ENCODE peak calls at places on chromosomes 6 and 20, in five cellular contexts. One of them, this sample, is unnamed.

GRCh38 chr6:152453421-152453820 is 183.7 kb downstream of the SYNE1 start:
- ATAC-seq in GM12878: no peak
- ATAC-seq in upper lobe of left lung: no peak
- ATAC-seq in HCT116: no peak
- ATAC-seq in Panc1: no peak
- ATAC-seq in this sample: no peak

GRCh38 chr6:87029711-87030314 is 65.1 kb downstream of the CGA start:
- ATAC-seq in GM12878: peak
- ATAC-seq in Panc1: peak
- ATAC-seq in upper lobe of left lung: no peak
- ATAC-seq in HCT116: peak
- ATAC-seq in this sample: no peak

GRCh38 chr6:56656466-56656865 is 13.8 kb upstream of the DST start:
- ATAC-seq in HCT116: no peak
- ATAC-seq in upper lobe of left lung: no peak
- ATAC-seq in GM12878: no peak
- ATAC-seq in Panc1: no peak
- ATAC-seq in this sample: no peak

GRCh38 chr6:154306696-154307095 is 49.9 kb downstream of the IPCEF1 start:
- ATAC-seq in HCT116: no peak
- ATAC-seq in Panc1: no peak
- ATAC-seq in GM12878: no peak
- ATAC-seq in upper lobe of left lung: no peak
- ATAC-seq in this sample: no peak

GRCh38 chr6:16718301-16718700 is 43.0 kb downstream of the ATXN1 start:
- ATAC-seq in Panc1: no peak
- ATAC-seq in upper lobe of left lung: no peak
- ATAC-seq in HCT116: no peak
- ATAC-seq in GM12878: no peak
- ATAC-seq in this sample: no peak

GRCh38 chr20:20505554-20505953 is 137.7 kb downstream of the INSM1 start:
- ATAC-seq in HCT116: no peak
- ATAC-seq in Panc1: no peak
- ATAC-seq in GM12878: peak
- ATAC-seq in upper lobe of left lung: no peak
- ATAC-seq in this sample: no peak

GRCh38 chr6:168081858-168082546 is 3.0 kb upstream of the FRMD1 start:
- ATAC-seq in Panc1: no peak
- ATAC-seq in HCT116: no peak
- ATAC-seq in GM12878: no peak
- ATAC-seq in upper lobe of left lung: no peak
- ATAC-seq in this sample: no peak

GRCh38 chr6:170058878-170059485 is 231.9 kb downstream of the DLL1 start:
- ATAC-seq in HCT116: no peak
- ATAC-seq in Panc1: peak
- ATAC-seq in upper lobe of left lung: no peak
- ATAC-seq in GM12878: no peak
- ATAC-seq in this sample: no peak

GRCh38 chr20:25035924-25036323 is 22.0 kb downstream of the ACSS1 start:
- ATAC-seq in GM12878: peak
- ATAC-seq in Panc1: no peak
- ATAC-seq in HCT116: no peak
- ATAC-seq in upper lobe of left lung: no peak
- ATAC-seq in this sample: no peak

GRCh38 chr6:70551566-70551965 is 15.2 kb upstream of the SDHAF4 start:
- ATAC-seq in HCT116: no peak
- ATAC-seq in Panc1: no peak
- ATAC-seq in GM12878: no peak
- ATAC-seq in upper lobe of left lung: no peak
- ATAC-seq in this sample: no peak

GRCh38 chr6:14984454-14984853 is 261.4 kb upstream of the JARID2 start:
- ATAC-seq in GM12878: no peak
- ATAC-seq in HCT116: no peak
- ATAC-seq in upper lobe of left lung: peak
- ATAC-seq in Panc1: no peak
- ATAC-seq in this sample: peak

GRCh38 chr20:7926767-7927166 is 13.5 kb downstream of the HAO1 start:
- ATAC-seq in GM12878: no peak
- ATAC-seq in Panc1: no peak
- ATAC-seq in HCT116: no peak
- ATAC-seq in upper lobe of left lung: no peak
- ATAC-seq in this sample: no peak

GRCh38 chr20:34954905-34955231 is 738 bp downstream of the GSS start:
- ATAC-seq in GM12878: no peak
- ATAC-seq in HCT116: peak
- ATAC-seq in upper lobe of left lung: peak
- ATAC-seq in Panc1: peak
- ATAC-seq in this sample: no peak

GRCh38 chr6:61562098-61562497 is 723.9 kb downstream of the KHDRBS2 start:
- ATAC-seq in Panc1: no peak
- ATAC-seq in GM12878: no peak
- ATAC-seq in HCT116: no peak
- ATAC-seq in upper lobe of left lung: no peak
- ATAC-seq in this sample: no peak

GRCh38 chr20:58612021-58612700 is 38.9 kb upstream of the STX16 start:
- ATAC-seq in Panc1: no peak
- ATAC-seq in HCT116: no peak
- ATAC-seq in GM12878: no peak
- ATAC-seq in upper lobe of left lung: no peak
- ATAC-seq in this sample: no peak

GRCh38 chr20:22382742-22383141 is 201.6 kb downstream of the FOXA2 start:
- ATAC-seq in GM12878: peak
- ATAC-seq in HCT116: no peak
- ATAC-seq in upper lobe of left lung: no peak
- ATAC-seq in Panc1: no peak
- ATAC-seq in this sample: no peak

GRCh38 chr20:35020108-35021031 is 64.7 kb downstream of the MYH7B start:
- ATAC-seq in Panc1: no peak
- ATAC-seq in upper lobe of left lung: no peak
- ATAC-seq in HCT116: no peak
- ATAC-seq in GM12878: no peak
- ATAC-seq in this sample: peak

GRCh38 chr6:94121094-94121493 is 701.7 kb upstream of the EPHA7 start:
- ATAC-seq in Panc1: no peak
- ATAC-seq in HCT116: no peak
- ATAC-seq in GM12878: no peak
- ATAC-seq in upper lobe of left lung: no peak
- ATAC-seq in this sample: no peak

GRCh38 chr6:16625319-16626240 is 135.7 kb downstream of the ATXN1 start:
- ATAC-seq in upper lobe of left lung: no peak
- ATAC-seq in HCT116: no peak
- ATAC-seq in Panc1: no peak
- ATAC-seq in GM12878: no peak
- ATAC-seq in this sample: no peak

GRCh38 chr6:149122850-149123821 is 194.4 kb upstream of the TAB2 start:
- ATAC-seq in GM12878: no peak
- ATAC-seq in Panc1: no peak
- ATAC-seq in HCT116: no peak
- ATAC-seq in upper lobe of left lung: no peak
- ATAC-seq in this sample: no peak

GRCh38 chr6:105483492-105483891 is 80.6 kb upstream of the PREP start:
- ATAC-seq in HCT116: no peak
- ATAC-seq in upper lobe of left lung: no peak
- ATAC-seq in Panc1: peak
- ATAC-seq in GM12878: peak
- ATAC-seq in this sample: no peak

GRCh38 chr6:35415065-35415880 is 36.9 kb upstream of the FANCE start:
- ATAC-seq in upper lobe of left lung: peak
- ATAC-seq in HCT116: peak
- ATAC-seq in GM12878: no peak
- ATAC-seq in Panc1: peak
- ATAC-seq in this sample: peak

GRCh38 chr6:123439371-123439770 is 197.4 kb downstream of the TRDN start:
- ATAC-seq in HCT116: no peak
- ATAC-seq in Panc1: no peak
- ATAC-seq in GM12878: no peak
- ATAC-seq in upper lobe of left lung: no peak
- ATAC-seq in this sample: no peak

GRCh38 chr6:16591681-16592549 is 169.3 kb downstream of the ATXN1 start:
- ATAC-seq in HCT116: no peak
- ATAC-seq in Panc1: no peak
- ATAC-seq in GM12878: peak
- ATAC-seq in upper lobe of left lung: peak
- ATAC-seq in this sample: no peak

DNA sequence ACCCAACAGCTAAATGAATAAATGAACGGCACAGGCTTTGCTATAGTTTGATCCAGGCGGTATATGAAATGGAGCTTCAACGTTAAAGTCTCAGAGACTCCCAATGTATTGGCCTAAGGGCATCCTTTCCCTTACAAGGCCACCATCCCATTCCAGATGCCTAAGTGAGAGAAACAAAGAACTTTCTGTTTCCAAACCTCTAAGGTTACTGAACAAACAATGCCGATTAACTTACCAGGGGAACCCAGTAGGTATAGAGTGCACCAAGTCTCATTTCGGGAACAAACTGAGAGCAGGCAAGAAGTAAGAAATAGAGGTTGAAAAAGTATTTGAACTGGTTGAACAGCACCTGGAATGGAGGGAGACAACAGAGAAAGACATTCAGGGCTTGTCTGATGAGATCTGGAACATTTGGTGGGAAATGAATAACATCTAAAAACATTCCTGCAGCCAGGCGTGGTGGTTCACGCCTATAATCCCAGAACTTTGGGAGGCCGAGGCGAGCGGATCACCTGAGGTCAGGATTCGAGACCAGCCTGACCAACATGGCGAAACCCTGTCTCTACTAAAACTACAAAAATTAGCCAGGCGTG is 42.5 kb downstream of the ATP9A start:
- ATAC-seq in Panc1: peak
- ATAC-seq in HCT116: no peak
- ATAC-seq in upper lobe of left lung: no peak
- ATAC-seq in GM12878: no peak
- ATAC-seq in this sample: no peak
- TF ChIP-seq POLR2AphosphoS5 in Panc1: no peak
- TF ChIP-seq POLR2AphosphoS5 in HCT116: no peak
- TF ChIP-seq POLR2AphosphoS5 in upper lobe of left lung: no peak
- TF ChIP-seq POLR2AphosphoS5 in GM12878: no peak
- TF ChIP-seq POLR2AphosphoS5 in this sample: no peak

GRCh38 chr20:10453241-10453640 is 18.1 kb downstream of the SLX4IP start:
- ATAC-seq in HCT116: no peak
- ATAC-seq in GM12878: peak
- ATAC-seq in Panc1: no peak
- ATAC-seq in upper lobe of left lung: peak
- ATAC-seq in this sample: no peak
- TF ChIP-seq POLR2AphosphoS5 in HCT116: no peak
- TF ChIP-seq POLR2AphosphoS5 in GM12878: no peak
- TF ChIP-seq POLR2AphosphoS5 in Panc1: no peak
- TF ChIP-seq POLR2AphosphoS5 in upper lobe of left lung: no peak
- TF ChIP-seq POLR2AphosphoS5 in this sample: no peak

GRCh38 chr6:38697846-38698245 is 5.1 kb downstream of the GLO1 start:
- ATAC-seq in Panc1: no peak
- ATAC-seq in upper lobe of left lung: no peak
- ATAC-seq in GM12878: peak
- ATAC-seq in HCT116: no peak
- ATAC-seq in this sample: no peak

GRCh38 chr6:38702471-38703397 is at the start of gene GLO1:
- ATAC-seq in Panc1: peak
- ATAC-seq in HCT116: peak
- ATAC-seq in upper lobe of left lung: peak
- ATAC-seq in GM12878: peak
- ATAC-seq in this sample: peak

GRCh38 chr6:38703949-38704348 is 1.0 kb upstream of the GLO1 start:
- ATAC-seq in GM12878: no peak
- ATAC-seq in upper lobe of left lung: no peak
- ATAC-seq in Panc1: no peak
- ATAC-seq in HCT116: no peak
- ATAC-seq in this sample: no peak

GRCh38 chr6:38705924-38706323 is 3.0 kb upstream of the GLO1 start:
- ATAC-seq in GM12878: no peak
- ATAC-seq in upper lobe of left lung: no peak
- ATAC-seq in HCT116: no peak
- ATAC-seq in Panc1: no peak
- ATAC-seq in this sample: no peak

GRCh38 chr6:38701551-38701950 is 1.4 kb downstream of the GLO1 start:
- ATAC-seq in upper lobe of left lung: no peak
- ATAC-seq in Panc1: no peak
- ATAC-seq in HCT116: no peak
- ATAC-seq in GM12878: no peak
- ATAC-seq in this sample: no peak
- TF ChIP-seq POLR2AphosphoS5 in upper lobe of left lung: no peak
- TF ChIP-seq POLR2AphosphoS5 in Panc1: no peak
- TF ChIP-seq POLR2AphosphoS5 in HCT116: no peak
- TF ChIP-seq POLR2AphosphoS5 in GM12878: no peak
- TF ChIP-seq POLR2AphosphoS5 in this sample: no peak

DNA sequence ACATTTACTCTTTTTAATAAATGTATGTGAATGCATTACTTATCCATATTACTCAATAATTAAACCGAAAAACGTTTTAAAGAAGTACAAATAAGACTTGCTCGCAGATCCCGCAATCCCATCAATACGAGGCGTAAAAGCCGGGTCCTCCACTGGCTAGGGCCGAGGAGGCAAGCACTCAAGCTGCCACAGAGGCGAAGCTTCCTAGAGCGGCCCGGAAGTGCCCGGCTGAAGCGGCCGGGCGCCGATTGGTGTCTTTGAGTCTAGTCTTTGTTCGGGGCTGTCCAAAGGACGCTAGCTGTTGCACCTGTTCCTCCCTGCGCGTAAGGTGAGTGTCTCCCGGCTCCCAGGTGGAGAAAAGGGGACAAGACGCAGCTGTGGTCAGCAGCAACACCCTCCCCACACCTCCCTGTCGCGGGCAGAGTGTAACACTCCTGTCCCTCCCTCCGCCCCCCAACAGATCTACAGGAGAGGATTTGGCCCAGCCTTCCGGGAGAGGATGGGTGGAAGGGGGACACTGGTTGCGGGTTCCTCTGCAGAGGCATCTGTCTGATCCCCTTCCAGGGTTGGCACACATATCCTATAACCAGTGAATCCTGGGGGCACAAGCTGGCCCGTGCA is at the start of gene ZSCAN16:
- ATAC-seq in HCT116: peak
- ATAC-seq in upper lobe of left lung: peak
- ATAC-seq in GM12878: peak
- ATAC-seq in Panc1: peak
- ATAC-seq in this sample: peak
- TF ChIP-seq POLR2AphosphoS5 in HCT116: peak
- TF ChIP-seq POLR2AphosphoS5 in upper lobe of left lung: peak
- TF ChIP-seq POLR2AphosphoS5 in GM12878: peak
- TF ChIP-seq POLR2AphosphoS5 in Panc1: peak
- TF ChIP-seq POLR2AphosphoS5 in this sample: no peak

GRCh38 chr20:41125530-41126457 is 11.5 kb upstream of the PLCG1 start:
- ATAC-seq in HCT116: no peak
- ATAC-seq in GM12878: no peak
- ATAC-seq in Panc1: peak
- ATAC-seq in upper lobe of left lung: no peak
- ATAC-seq in this sample: no peak
- TF ChIP-seq POLR2AphosphoS5 in HCT116: peak
- TF ChIP-seq POLR2AphosphoS5 in GM12878: peak
- TF ChIP-seq POLR2AphosphoS5 in Panc1: peak
- TF ChIP-seq POLR2AphosphoS5 in upper lobe of left lung: no peak
- TF ChIP-seq POLR2AphosphoS5 in this sample: no peak

This sample was measured in gastroesophageal sphincter.